ENCODE peak calls at places on chromosomes 6 and 20, in seven cellular contexts. One of them, this sample, is unnamed.

GRCh38 chr6:3455121-3455489 is 1.7 kb downstream of the SLC22A23 start:
- DNase-seq in SK-N-SH: no peak
- DNase-seq in GM12878: no peak
- DNase-seq in HCT116: no peak
- DNase-seq in HepG2: peak; percentile 45
- DNase-seq in T47D: peak; percentile 47
- DNase-seq in H1: no peak
- DNase-seq in this sample: no peak

GRCh38 chr6:90530882-90531281 is 56.0 kb downstream of the MAP3K7 start:
- DNase-seq in HCT116: no peak
- DNase-seq in HepG2: no peak
- DNase-seq in SK-N-SH: no peak
- DNase-seq in T47D: no peak
- DNase-seq in H1: no peak
- DNase-seq in GM12878: no peak
- DNase-seq in this sample: peak; percentile 29

GRCh38 chr6:66962082-66962481 is 1255.1 kb upstream of the EYS start:
- DNase-seq in GM12878: no peak
- DNase-seq in T47D: no peak
- DNase-seq in H1: no peak
- DNase-seq in SK-N-SH: no peak
- DNase-seq in HCT116: no peak
- DNase-seq in HepG2: no peak
- DNase-seq in this sample: no peak

GRCh38 chr20:22379472-22379871 is 204.9 kb downstream of the FOXA2 start:
- DNase-seq in T47D: no peak
- DNase-seq in H1: no peak
- DNase-seq in GM12878: no peak
- DNase-seq in HCT116: peak; percentile 77
- DNase-seq in SK-N-SH: no peak
- DNase-seq in HepG2: no peak
- DNase-seq in this sample: no peak

GRCh38 chr6:139600919-139601470 is 226.5 kb upstream of the CITED2 start:
- DNase-seq in GM12878: peak; percentile 71
- DNase-seq in SK-N-SH: no peak
- DNase-seq in HepG2: no peak
- DNase-seq in T47D: no peak
- DNase-seq in HCT116: no peak
- DNase-seq in H1: no peak
- DNase-seq in this sample: peak; percentile 54

GRCh38 chr20:38337561-38338140 is 8.6 kb upstream of the LBP start:
- DNase-seq in HepG2: peak; percentile 72
- DNase-seq in T47D: no peak
- DNase-seq in SK-N-SH: peak; percentile 30
- DNase-seq in GM12878: no peak
- DNase-seq in H1: peak; percentile 79
- DNase-seq in HCT116: peak; percentile 74
- DNase-seq in this sample: peak; percentile 82

GRCh38 chr6:35305117-35305516 is 7.5 kb downstream of the DEF6 start:
- DNase-seq in HCT116: no peak
- DNase-seq in GM12878: no peak
- DNase-seq in HepG2: no peak
- DNase-seq in T47D: no peak
- DNase-seq in H1: no peak
- DNase-seq in SK-N-SH: no peak
- DNase-seq in this sample: no peak

GRCh38 chr6:160057080-160057479 is 64.5 kb upstream of the SLC22A1 start:
- DNase-seq in HCT116: no peak
- DNase-seq in T47D: no peak
- DNase-seq in HepG2: no peak
- DNase-seq in SK-N-SH: no peak
- DNase-seq in GM12878: no peak
- DNase-seq in H1: no peak
- DNase-seq in this sample: no peak

GRCh38 chr20:59835448-59836395 is 97.7 kb downstream of the SYCP2 start:
- DNase-seq in HepG2: no peak
- DNase-seq in SK-N-SH: peak; percentile 72
- DNase-seq in HCT116: no peak
- DNase-seq in GM12878: no peak
- DNase-seq in T47D: no peak
- DNase-seq in H1: no peak
- DNase-seq in this sample: no peak

GRCh38 chr20:62365814-62366369 is 1.2 kb downstream of the LAMA5 start:
- DNase-seq in T47D: peak; percentile 84
- DNase-seq in HCT116: no peak
- DNase-seq in H1: no peak
- DNase-seq in SK-N-SH: no peak
- DNase-seq in HepG2: no peak
- DNase-seq in GM12878: no peak
- DNase-seq in this sample: peak; percentile 88

GRCh38 chr6:23754197-23754596 is 371.8 kb upstream of the NRSN1 start:
- DNase-seq in HepG2: no peak
- DNase-seq in HCT116: no peak
- DNase-seq in SK-N-SH: peak; percentile 2
- DNase-seq in T47D: no peak
- DNase-seq in H1: no peak
- DNase-seq in GM12878: no peak
- DNase-seq in this sample: no peak

GRCh38 chr20:44603327-44603726 is 20.9 kb downstream of the PKIG start:
- DNase-seq in GM12878: no peak
- DNase-seq in SK-N-SH: no peak
- DNase-seq in HepG2: peak; percentile 27
- DNase-seq in T47D: no peak
- DNase-seq in HCT116: no peak
- DNase-seq in H1: no peak
- DNase-seq in this sample: no peak

GRCh38 chr6:162226810-162227209 is 500.8 kb downstream of the PRKN start:
- DNase-seq in HCT116: no peak
- DNase-seq in SK-N-SH: no peak
- DNase-seq in T47D: no peak
- DNase-seq in GM12878: no peak
- DNase-seq in H1: no peak
- DNase-seq in HepG2: no peak
- DNase-seq in this sample: no peak

GRCh38 chr20:49676581-49677291 is 36.9 kb downstream of the B4GALT5 start:
- DNase-seq in HCT116: no peak
- DNase-seq in HepG2: peak; percentile 50
- DNase-seq in T47D: no peak
- DNase-seq in GM12878: peak; percentile 82
- DNase-seq in H1: no peak
- DNase-seq in SK-N-SH: no peak
- DNase-seq in this sample: peak; percentile 60

DNA sequence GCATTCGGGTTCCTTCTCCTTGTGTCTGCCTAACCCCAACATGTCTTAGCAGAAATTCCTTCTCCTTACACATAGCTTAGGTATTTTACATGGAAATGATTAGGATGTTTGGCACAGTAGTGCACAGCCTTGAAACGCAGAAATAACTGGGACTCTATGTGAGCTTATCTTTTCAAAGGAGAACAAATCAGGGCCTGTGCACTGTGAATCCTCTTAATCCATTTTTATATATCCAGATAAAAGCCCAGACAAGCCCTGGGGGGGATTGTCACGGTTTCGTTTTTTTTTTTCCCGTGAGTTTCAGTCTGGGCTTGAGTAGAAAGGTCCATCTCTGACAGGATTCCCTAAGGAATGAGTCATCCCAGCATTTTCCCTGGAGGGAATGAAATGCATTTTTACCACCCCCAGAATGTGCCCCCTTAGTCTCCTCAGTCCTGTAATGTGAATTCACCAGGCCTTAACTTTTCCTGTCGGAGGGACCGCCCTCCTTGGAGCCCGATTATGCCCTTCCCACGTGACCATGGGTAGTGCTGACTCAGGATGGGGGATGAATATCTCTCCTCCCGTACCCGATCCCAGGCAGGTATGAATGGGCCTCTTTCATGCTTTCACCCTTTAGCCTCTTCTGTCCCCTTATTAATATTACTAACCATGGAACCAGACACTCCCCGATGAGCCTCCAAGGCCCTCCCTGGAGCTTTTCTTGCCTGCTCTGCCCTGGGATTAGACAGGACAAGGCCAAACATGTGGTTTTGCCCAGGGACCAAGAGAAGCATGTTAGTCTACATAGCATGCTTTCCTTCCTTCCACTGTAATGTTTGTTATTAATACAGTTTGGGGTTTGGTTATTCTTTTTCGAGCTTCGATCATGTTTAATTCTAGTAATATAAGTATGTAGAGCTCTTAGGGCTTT is 23.9 kb upstream of the NAA20 start:
- DNase-seq in HCT116: peak; percentile 67
- DNase-seq in T47D: no peak
- DNase-seq in HepG2: peak; percentile 43
- DNase-seq in H1: no peak
- DNase-seq in SK-N-SH: peak; percentile 51
- DNase-seq in GM12878: no peak
- DNase-seq in this sample: peak; percentile 14
- TF ChIP-seq JUND in HCT116: peak; percentile 77
- TF ChIP-seq JUND in T47D: no peak
- TF ChIP-seq JUND in HepG2: no peak
- TF ChIP-seq JUND in H1: peak; percentile 65
- TF ChIP-seq JUND in SK-N-SH: peak; percentile 70
- TF ChIP-seq JUND in GM12878: no peak
- TF ChIP-seq JUND in this sample: no peak

DNA sequence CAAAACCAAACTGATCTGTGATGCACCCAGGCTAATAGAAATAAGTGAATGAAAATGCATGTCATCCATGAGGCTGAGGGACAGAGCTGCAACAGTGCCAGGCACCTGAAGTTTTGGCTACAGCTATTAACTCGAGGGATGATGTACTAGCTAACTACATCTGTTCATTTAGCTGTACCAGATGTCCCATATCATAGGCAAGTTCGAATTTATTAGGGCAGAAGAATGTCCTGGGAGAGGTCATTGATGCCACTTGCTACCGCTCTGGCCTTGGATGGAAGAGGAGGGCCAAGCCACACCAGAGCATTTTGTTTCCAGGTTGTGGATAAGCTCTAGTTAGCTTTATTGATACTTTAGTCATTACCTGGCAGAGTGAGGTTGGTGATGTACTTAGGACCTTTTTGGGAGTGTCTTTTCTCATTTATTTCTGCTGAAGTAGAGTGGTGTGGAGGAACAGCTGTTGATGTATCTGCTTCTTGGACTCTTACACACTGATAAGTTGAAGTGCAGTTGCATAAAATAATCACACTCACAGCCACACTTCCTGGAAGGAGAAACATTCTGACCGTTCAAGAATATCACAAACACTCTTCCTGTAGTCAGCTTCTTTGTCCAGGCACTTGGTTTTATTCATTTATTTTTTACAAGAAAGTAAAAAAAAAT is 8.2 kb downstream of the ZFAND3 start:
- DNase-seq in SK-N-SH: peak; percentile 55
- DNase-seq in GM12878: no peak
- DNase-seq in HepG2: no peak
- DNase-seq in HCT116: no peak
- DNase-seq in T47D: no peak
- DNase-seq in H1: no peak
- DNase-seq in this sample: no peak
- TF ChIP-seq JUND in SK-N-SH: no peak
- TF ChIP-seq JUND in GM12878: no peak
- TF ChIP-seq JUND in HepG2: no peak
- TF ChIP-seq JUND in HCT116: no peak
- TF ChIP-seq JUND in T47D: no peak
- TF ChIP-seq JUND in H1: no peak
- TF ChIP-seq JUND in this sample: no peak

DNA sequence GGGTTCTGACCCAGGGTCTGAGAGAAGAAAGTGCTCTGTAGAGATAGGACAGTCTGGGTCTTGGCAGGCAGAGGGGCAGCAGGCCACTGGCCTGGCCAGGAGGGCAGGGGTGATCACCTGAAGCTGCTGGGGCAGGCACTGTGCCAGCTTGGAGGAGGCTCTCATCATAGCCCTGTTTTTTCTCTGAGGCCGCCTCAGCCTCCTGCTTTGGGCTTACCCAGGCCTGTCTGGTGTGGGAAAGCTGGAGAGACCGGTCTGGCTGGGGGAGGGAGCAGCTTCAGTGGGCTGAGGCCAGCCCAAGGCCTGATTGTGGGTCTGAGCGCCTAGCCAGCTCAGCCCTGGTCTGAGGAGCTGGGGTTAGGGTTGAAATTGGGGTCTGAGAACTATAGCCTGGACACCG is 3.9 kb downstream of the LPIN3 start:
- DNase-seq in SK-N-SH: peak; percentile 13
- DNase-seq in GM12878: no peak
- DNase-seq in H1: no peak
- DNase-seq in HepG2: no peak
- DNase-seq in T47D: peak; percentile 84
- DNase-seq in HCT116: no peak
- DNase-seq in this sample: no peak
- TF ChIP-seq JUND in SK-N-SH: no peak
- TF ChIP-seq JUND in GM12878: no peak
- TF ChIP-seq JUND in H1: no peak
- TF ChIP-seq JUND in HepG2: no peak
- TF ChIP-seq JUND in T47D: no peak
- TF ChIP-seq JUND in HCT116: no peak
- TF ChIP-seq JUND in this sample: no peak

GRCh38 chr6:11224252-11224965 is 8.1 kb downstream of the NEDD9 start:
- DNase-seq in SK-N-SH: no peak
- DNase-seq in H1: no peak
- DNase-seq in GM12878: peak; percentile 43
- DNase-seq in HepG2: no peak
- DNase-seq in HCT116: no peak
- DNase-seq in T47D: no peak
- DNase-seq in this sample: no peak
- TF ChIP-seq JUND in SK-N-SH: no peak
- TF ChIP-seq JUND in H1: no peak
- TF ChIP-seq JUND in GM12878: no peak
- TF ChIP-seq JUND in HepG2: no peak
- TF ChIP-seq JUND in HCT116: no peak
- TF ChIP-seq JUND in T47D: no peak
- TF ChIP-seq JUND in this sample: no peak

DNA sequence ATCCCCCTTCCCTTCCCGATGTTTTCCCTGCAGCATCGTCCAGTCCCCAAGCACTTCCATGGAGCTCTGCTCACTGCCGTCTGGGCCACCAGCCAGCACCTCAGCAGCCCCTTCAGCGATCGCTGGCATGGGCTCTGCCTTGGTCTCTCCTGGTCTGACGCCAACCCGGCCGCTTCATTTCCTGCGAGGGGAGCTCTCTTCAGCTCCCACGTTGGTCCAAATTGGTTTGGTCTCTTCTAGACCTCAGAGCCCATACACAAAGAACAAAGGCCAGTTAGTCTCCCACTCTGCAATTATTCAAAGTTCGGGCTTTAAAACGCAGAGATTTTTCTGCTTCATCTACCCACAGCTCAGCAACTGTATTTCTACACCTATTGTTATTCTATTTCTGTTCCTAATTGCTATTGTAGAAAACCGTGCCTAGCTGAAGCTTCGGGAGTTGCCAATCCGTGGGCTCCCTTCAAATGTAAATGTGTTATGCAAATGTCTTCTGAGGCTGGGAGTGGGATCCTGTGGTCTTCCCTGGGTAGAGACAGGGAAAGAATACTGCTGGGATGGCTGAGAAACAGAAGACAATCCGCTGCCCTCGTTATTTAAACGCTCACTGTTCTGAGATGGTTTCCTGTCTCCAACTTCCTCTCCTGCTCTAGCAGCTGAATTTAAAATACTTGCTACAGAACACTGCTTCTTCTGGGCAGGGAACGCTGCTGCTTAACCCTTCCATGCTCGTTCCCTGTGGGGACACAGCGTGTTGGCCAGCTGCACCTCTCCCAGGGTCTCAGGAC is 154.2 kb upstream of the QKI start:
- DNase-seq in H1: peak; percentile 77
- DNase-seq in HepG2: no peak
- DNase-seq in GM12878: no peak
- DNase-seq in T47D: no peak
- DNase-seq in SK-N-SH: no peak
- DNase-seq in HCT116: no peak
- DNase-seq in this sample: no peak
- TF ChIP-seq JUND in H1: peak; percentile 48
- TF ChIP-seq JUND in HepG2: no peak
- TF ChIP-seq JUND in GM12878: no peak
- TF ChIP-seq JUND in T47D: no peak
- TF ChIP-seq JUND in SK-N-SH: no peak
- TF ChIP-seq JUND in HCT116: no peak
- TF ChIP-seq JUND in this sample: no peak